ENCODE peak calls at places on chromosomes 11 and 22, in six cellular contexts. One of them, this sample, is unnamed.

GRCh38 chr22:23063539-23064380 is 6.6 kb upstream of the GNAZ start:
- DNase-seq in H1: peak; percentile 39
- DNase-seq in HCT116: no peak
- DNase-seq in GM12878: no peak
- DNase-seq in HepG2: no peak
- DNase-seq in K562: peak; percentile 47
- DNase-seq in this sample: peak; percentile 5

GRCh38 chr11:129023968-129024676 is 81.5 kb upstream of the TP53AIP1 start:
- DNase-seq in H1: peak; percentile 55
- DNase-seq in HCT116: peak; percentile 82
- DNase-seq in GM12878: no peak
- DNase-seq in HepG2: no peak
- DNase-seq in K562: no peak
- DNase-seq in this sample: peak; percentile 53

GRCh38 chr11:67280341-67280790 is 8.7 kb upstream of the ANKRD13D start:
- DNase-seq in H1: no peak
- DNase-seq in HCT116: no peak
- DNase-seq in GM12878: no peak
- DNase-seq in HepG2: no peak
- DNase-seq in K562: no peak
- DNase-seq in this sample: no peak

GRCh38 chr11:128734439-128735224 is 40.8 kb downstream of the FLI1 start:
- DNase-seq in H1: no peak
- DNase-seq in HCT116: no peak
- DNase-seq in GM12878: no peak
- DNase-seq in HepG2: no peak
- DNase-seq in K562: no peak
- DNase-seq in this sample: no peak

GRCh38 chr11:7167976-7168740 is 79.4 kb downstream of the RBMXL2 start:
- DNase-seq in H1: no peak
- DNase-seq in HCT116: no peak
- DNase-seq in GM12878: no peak
- DNase-seq in HepG2: no peak
- DNase-seq in K562: no peak
- DNase-seq in this sample: no peak

GRCh38 chr11:37712246-37712645 is 1114.2 kb upstream of the RAG2 start:
- DNase-seq in H1: no peak
- DNase-seq in HCT116: no peak
- DNase-seq in GM12878: no peak
- DNase-seq in HepG2: no peak
- DNase-seq in K562: no peak
- DNase-seq in this sample: no peak

GRCh38 chr11:75850787-75851186 is 35.8 kb downstream of the UVRAG start:
- DNase-seq in H1: no peak
- DNase-seq in HCT116: no peak
- DNase-seq in GM12878: no peak
- DNase-seq in HepG2: no peak
- DNase-seq in K562: no peak
- DNase-seq in this sample: no peak

GRCh38 chr22:37492428-37493344 is 6.5 kb upstream of the MFNG start:
- DNase-seq in H1: peak; percentile 84
- DNase-seq in HCT116: no peak
- DNase-seq in GM12878: no peak
- DNase-seq in HepG2: no peak
- DNase-seq in K562: peak; percentile 55
- DNase-seq in this sample: peak; percentile 78

GRCh38 chr22:46052331-46052771 is 75.4 kb upstream of the WNT7B start:
- DNase-seq in H1: no peak
- DNase-seq in HCT116: no peak
- DNase-seq in GM12878: no peak
- DNase-seq in HepG2: no peak
- DNase-seq in K562: no peak
- DNase-seq in this sample: peak; percentile 3

GRCh38 chr11:97367406-97368083 is 977.7 kb downstream of the JRKL start:
- DNase-seq in H1: no peak
- DNase-seq in HCT116: no peak
- DNase-seq in GM12878: no peak
- DNase-seq in HepG2: no peak
- DNase-seq in K562: no peak
- DNase-seq in this sample: no peak

DNA sequence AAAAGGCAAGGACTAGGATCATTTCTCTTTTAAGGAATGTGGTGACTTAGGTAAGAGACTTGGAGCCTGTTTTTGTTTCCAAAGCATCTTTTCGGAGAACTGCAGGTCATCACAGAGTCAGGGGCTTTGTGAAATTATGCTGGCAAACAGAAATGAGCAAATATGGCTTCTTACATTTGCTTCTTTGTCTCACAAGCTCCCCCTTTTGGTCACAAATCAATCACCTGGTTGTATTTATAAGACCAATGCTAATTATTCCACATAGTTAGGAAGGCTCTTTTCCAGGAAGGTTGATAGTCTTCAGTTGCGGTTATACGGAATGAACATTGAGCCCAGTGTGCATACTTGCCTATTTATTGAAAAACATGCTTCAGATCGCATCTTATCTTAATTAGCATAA is 34.6 kb upstream of the CEP126 start:
- DNase-seq in H1: no peak
- DNase-seq in HCT116: peak; percentile 72
- DNase-seq in GM12878: no peak
- DNase-seq in HepG2: peak; percentile 75
- DNase-seq in K562: no peak
- DNase-seq in this sample: no peak
- TF ChIP-seq ATF3 in H1: no peak
- TF ChIP-seq ATF3 in HCT116: no peak
- TF ChIP-seq ATF3 in GM12878: no peak
- TF ChIP-seq ATF3 in HepG2: no peak
- TF ChIP-seq ATF3 in K562: no peak
- TF ChIP-seq ATF3 in this sample: no peak

DNA sequence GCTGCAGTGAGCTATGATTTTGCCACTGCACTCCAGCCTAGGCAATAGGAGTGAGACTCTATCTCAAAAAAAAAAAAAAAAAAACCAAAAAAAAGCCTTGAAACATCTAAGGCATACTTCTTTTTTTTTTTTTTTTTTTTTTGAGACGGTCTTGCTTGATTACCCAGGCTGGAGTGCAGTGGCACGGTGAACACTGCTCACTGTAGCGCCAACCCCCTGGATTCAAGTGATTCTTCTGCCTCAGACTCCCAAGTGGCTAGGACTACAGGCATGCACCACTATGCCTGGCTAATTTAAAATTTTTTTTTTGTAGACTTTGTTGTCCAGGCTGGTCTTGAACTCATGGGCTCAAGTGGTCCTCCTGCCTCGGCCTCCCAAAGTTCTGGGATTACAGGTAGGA is 19.5 kb downstream of the ARFGAP3 start:
- DNase-seq in H1: no peak
- DNase-seq in HCT116: no peak
- DNase-seq in GM12878: no peak
- DNase-seq in HepG2: no peak
- DNase-seq in K562: no peak
- DNase-seq in this sample: no peak
- TF ChIP-seq ATF3 in H1: no peak
- TF ChIP-seq ATF3 in HCT116: no peak
- TF ChIP-seq ATF3 in GM12878: no peak
- TF ChIP-seq ATF3 in HepG2: no peak
- TF ChIP-seq ATF3 in K562: no peak
- TF ChIP-seq ATF3 in this sample: no peak

DNA sequence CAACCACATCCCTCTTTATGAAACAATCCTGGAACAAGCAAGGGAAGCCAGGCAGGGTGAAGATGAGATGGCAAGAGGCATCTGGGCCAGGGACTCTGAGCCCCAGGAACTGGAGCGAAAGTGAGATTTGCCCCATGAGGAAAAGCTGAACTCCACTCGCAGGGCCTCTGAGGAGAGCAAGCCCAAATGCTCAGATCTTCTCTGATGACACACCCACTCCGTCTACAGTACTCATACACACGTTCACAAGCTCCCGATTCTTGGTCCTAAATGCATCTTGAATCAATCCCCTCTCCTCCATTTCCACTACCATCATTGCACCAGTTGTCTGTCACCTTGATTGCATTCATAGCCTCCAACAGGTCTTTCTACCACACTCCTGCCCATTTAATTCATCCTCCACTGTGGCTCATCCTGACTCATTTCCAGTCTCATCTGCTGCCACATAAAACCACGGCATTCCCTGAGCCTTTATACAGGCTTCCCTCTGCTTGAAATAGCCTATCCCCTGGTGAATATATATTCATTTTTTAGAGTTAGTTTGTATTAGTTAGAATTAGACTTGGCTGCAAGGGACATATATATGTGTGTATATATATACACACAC is 1.3 kb upstream of the APOA5 start:
- DNase-seq in H1: no peak
- DNase-seq in HCT116: no peak
- DNase-seq in GM12878: no peak
- DNase-seq in HepG2: no peak
- DNase-seq in K562: no peak
- DNase-seq in this sample: no peak
- TF ChIP-seq ATF3 in H1: no peak
- TF ChIP-seq ATF3 in HCT116: no peak
- TF ChIP-seq ATF3 in GM12878: no peak
- TF ChIP-seq ATF3 in HepG2: no peak
- TF ChIP-seq ATF3 in K562: no peak
- TF ChIP-seq ATF3 in this sample: no peak

DNA sequence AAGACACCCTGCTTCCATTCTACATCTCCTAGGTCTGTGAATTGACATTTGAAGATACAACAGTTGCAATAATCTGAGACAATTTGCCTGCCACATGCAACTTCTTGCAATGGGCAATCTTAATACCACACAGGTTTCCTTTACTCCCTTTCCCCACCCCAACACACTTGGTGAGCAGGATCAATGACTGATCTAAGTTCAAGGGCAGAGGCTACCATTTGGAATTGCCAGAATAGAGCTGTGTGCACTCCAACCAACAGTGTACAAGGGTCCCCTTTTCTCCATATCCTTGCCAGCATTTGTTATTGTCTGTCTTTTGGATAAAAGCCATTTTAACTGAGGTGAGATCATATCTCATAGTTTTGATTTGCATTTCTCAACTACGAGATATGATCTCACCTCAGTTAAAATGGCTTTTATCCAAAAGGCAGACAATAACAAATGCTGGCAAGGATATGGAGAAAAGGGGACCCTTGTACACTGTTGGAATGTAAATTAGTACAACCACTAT is 2.9 kb upstream of the NNMT start:
- DNase-seq in H1: no peak
- DNase-seq in HCT116: no peak
- DNase-seq in GM12878: no peak
- DNase-seq in HepG2: no peak
- DNase-seq in K562: no peak
- DNase-seq in this sample: no peak
- TF ChIP-seq ATF3 in H1: no peak
- TF ChIP-seq ATF3 in HCT116: no peak
- TF ChIP-seq ATF3 in GM12878: no peak
- TF ChIP-seq ATF3 in HepG2: no peak
- TF ChIP-seq ATF3 in K562: no peak
- TF ChIP-seq ATF3 in this sample: no peak

GRCh38 chr11:43316451-43316850 is 4.7 kb downstream of the API5 start:
- DNase-seq in H1: no peak
- DNase-seq in HCT116: no peak
- DNase-seq in GM12878: no peak
- DNase-seq in HepG2: no peak
- DNase-seq in K562: no peak
- DNase-seq in this sample: no peak
- TF ChIP-seq ATF3 in H1: no peak
- TF ChIP-seq ATF3 in HCT116: no peak
- TF ChIP-seq ATF3 in GM12878: no peak
- TF ChIP-seq ATF3 in HepG2: no peak
- TF ChIP-seq ATF3 in K562: no peak
- TF ChIP-seq ATF3 in this sample: no peak

This sample was measured in WTC11.